ENCODE peak calls at places on chromosomes 4 and X, in seven cellular contexts. One of them, this sample, is unnamed.
A peak's percentile ranks its signal among the peaks of the same experiment; 100 is the strongest.

GRCh38 chrX:133415276-133416105 is at the start of gene GPC4:
- DNase-seq in dorsolateral prefrontal cortex: peak; percentile 31
- DNase-seq in tibial artery: peak; percentile 85
- DNase-seq in hepatocyte: peak; percentile 67
- DNase-seq in CD4-positive, CD25-positive, alpha-beta regulatory T cell: no peak
- DNase-seq in Right ventricle myocardium superior: peak; percentile 77
- DNase-seq in T-helper 1 cell: no peak
- DNase-seq in this sample: no peak

GRCh38 chr4:162535121-162535520 is 371.3 kb upstream of the FSTL5 start:
- DNase-seq in tibial artery: no peak
- DNase-seq in dorsolateral prefrontal cortex: no peak
- DNase-seq in Right ventricle myocardium superior: no peak
- DNase-seq in hepatocyte: no peak
- DNase-seq in CD4-positive, CD25-positive, alpha-beta regulatory T cell: no peak
- DNase-seq in T-helper 1 cell: no peak
- DNase-seq in this sample: no peak

GRCh38 chrX:24063488-24063887 is 8.7 kb downstream of the EIF2S3 start:
- DNase-seq in T-helper 1 cell: no peak
- DNase-seq in Right ventricle myocardium superior: no peak
- DNase-seq in dorsolateral prefrontal cortex: no peak
- DNase-seq in tibial artery: no peak
- DNase-seq in hepatocyte: no peak
- DNase-seq in CD4-positive, CD25-positive, alpha-beta regulatory T cell: no peak
- DNase-seq in this sample: no peak

GRCh38 chr4:2261110-2261852 is 628 bp downstream of the MXD4 start:
- DNase-seq in CD4-positive, CD25-positive, alpha-beta regulatory T cell: peak; percentile 60
- DNase-seq in dorsolateral prefrontal cortex: peak; percentile 29
- DNase-seq in Right ventricle myocardium superior: peak; percentile 81
- DNase-seq in tibial artery: peak; percentile 79
- DNase-seq in hepatocyte: peak; percentile 83
- DNase-seq in T-helper 1 cell: peak; percentile 68
- DNase-seq in this sample: no peak

GRCh38 chr4:25413261-25413660 is 36.2 kb downstream of the ANAPC4 start:
- DNase-seq in hepatocyte: no peak
- DNase-seq in dorsolateral prefrontal cortex: no peak
- DNase-seq in T-helper 1 cell: no peak
- DNase-seq in tibial artery: no peak
- DNase-seq in Right ventricle myocardium superior: no peak
- DNase-seq in CD4-positive, CD25-positive, alpha-beta regulatory T cell: no peak
- DNase-seq in this sample: no peak

GRCh38 chr4:16867827-16868226 is 30.6 kb downstream of the LDB2 start:
- DNase-seq in tibial artery: no peak
- DNase-seq in Right ventricle myocardium superior: no peak
- DNase-seq in hepatocyte: no peak
- DNase-seq in CD4-positive, CD25-positive, alpha-beta regulatory T cell: no peak
- DNase-seq in T-helper 1 cell: no peak
- DNase-seq in dorsolateral prefrontal cortex: no peak
- DNase-seq in this sample: no peak

GRCh38 chr4:75639124-75639695 is 8.9 kb upstream of the CDKL2 start:
- DNase-seq in T-helper 1 cell: no peak
- DNase-seq in CD4-positive, CD25-positive, alpha-beta regulatory T cell: no peak
- DNase-seq in dorsolateral prefrontal cortex: no peak
- DNase-seq in tibial artery: no peak
- DNase-seq in hepatocyte: no peak
- DNase-seq in Right ventricle myocardium superior: no peak
- DNase-seq in this sample: no peak

GRCh38 chr4:185096032-185096653 is 46.9 kb upstream of the SLC25A4 start:
- DNase-seq in dorsolateral prefrontal cortex: no peak
- DNase-seq in Right ventricle myocardium superior: no peak
- DNase-seq in T-helper 1 cell: no peak
- DNase-seq in CD4-positive, CD25-positive, alpha-beta regulatory T cell: peak; percentile 9
- DNase-seq in hepatocyte: peak; percentile 63
- DNase-seq in tibial artery: no peak
- DNase-seq in this sample: no peak

GRCh38 chrX:46882266-46882665 is 30.0 kb upstream of the JADE3 start:
- DNase-seq in CD4-positive, CD25-positive, alpha-beta regulatory T cell: no peak
- DNase-seq in dorsolateral prefrontal cortex: no peak
- DNase-seq in Right ventricle myocardium superior: no peak
- DNase-seq in tibial artery: no peak
- DNase-seq in hepatocyte: no peak
- DNase-seq in T-helper 1 cell: no peak
- DNase-seq in this sample: no peak

GRCh38 chrX:40299502-40300118 is 201.9 kb upstream of the BCOR start:
- DNase-seq in tibial artery: no peak
- DNase-seq in dorsolateral prefrontal cortex: no peak
- DNase-seq in Right ventricle myocardium superior: no peak
- DNase-seq in T-helper 1 cell: no peak
- DNase-seq in CD4-positive, CD25-positive, alpha-beta regulatory T cell: no peak
- DNase-seq in hepatocyte: no peak
- DNase-seq in this sample: no peak

GRCh38 chrX:14676431-14676830 is 147.1 kb downstream of the GLRA2 start:
- DNase-seq in Right ventricle myocardium superior: no peak
- DNase-seq in CD4-positive, CD25-positive, alpha-beta regulatory T cell: no peak
- DNase-seq in tibial artery: no peak
- DNase-seq in dorsolateral prefrontal cortex: no peak
- DNase-seq in T-helper 1 cell: no peak
- DNase-seq in hepatocyte: no peak
- DNase-seq in this sample: no peak

GRCh38 chr4:8236141-8236919 is 33.2 kb upstream of the HTRA3 start:
- DNase-seq in hepatocyte: no peak
- DNase-seq in dorsolateral prefrontal cortex: no peak
- DNase-seq in CD4-positive, CD25-positive, alpha-beta regulatory T cell: no peak
- DNase-seq in Right ventricle myocardium superior: no peak
- DNase-seq in tibial artery: no peak
- DNase-seq in T-helper 1 cell: no peak
- DNase-seq in this sample: no peak

GRCh38 chr4:94758141-94758699 is 465 bp downstream of the BMPR1B start:
- DNase-seq in dorsolateral prefrontal cortex: peak; percentile 33
- DNase-seq in tibial artery: peak; percentile 73
- DNase-seq in hepatocyte: peak; percentile 54
- DNase-seq in CD4-positive, CD25-positive, alpha-beta regulatory T cell: no peak
- DNase-seq in Right ventricle myocardium superior: peak; percentile 43
- DNase-seq in T-helper 1 cell: no peak
- DNase-seq in this sample: no peak

GRCh38 chr4:23171971-23172370 is 479.2 kb downstream of the GBA3 start:
- DNase-seq in T-helper 1 cell: no peak
- DNase-seq in hepatocyte: no peak
- DNase-seq in CD4-positive, CD25-positive, alpha-beta regulatory T cell: no peak
- DNase-seq in Right ventricle myocardium superior: no peak
- DNase-seq in dorsolateral prefrontal cortex: no peak
- DNase-seq in tibial artery: no peak
- DNase-seq in this sample: no peak

GRCh38 chr4:98938386-98938785 is 9.5 kb upstream of the EIF4E start:
- DNase-seq in CD4-positive, CD25-positive, alpha-beta regulatory T cell: no peak
- DNase-seq in T-helper 1 cell: no peak
- DNase-seq in dorsolateral prefrontal cortex: no peak
- DNase-seq in hepatocyte: peak; percentile 17
- DNase-seq in Right ventricle myocardium superior: no peak
- DNase-seq in tibial artery: no peak
- DNase-seq in this sample: no peak

GRCh38 chr4:21134994-21135393 is 434.7 kb downstream of the PACRGL start:
- DNase-seq in CD4-positive, CD25-positive, alpha-beta regulatory T cell: no peak
- DNase-seq in Right ventricle myocardium superior: no peak
- DNase-seq in tibial artery: no peak
- DNase-seq in T-helper 1 cell: no peak
- DNase-seq in hepatocyte: peak; percentile 42
- DNase-seq in dorsolateral prefrontal cortex: no peak
- DNase-seq in this sample: no peak

GRCh38 chrX:151966236-151966635 is 8.2 kb downstream of the GABRE start:
- DNase-seq in CD4-positive, CD25-positive, alpha-beta regulatory T cell: no peak
- DNase-seq in tibial artery: no peak
- DNase-seq in dorsolateral prefrontal cortex: no peak
- DNase-seq in T-helper 1 cell: no peak
- DNase-seq in hepatocyte: no peak
- DNase-seq in Right ventricle myocardium superior: no peak
- DNase-seq in this sample: no peak

GRCh38 chrX:13007519-13008188 is 32.7 kb downstream of the TMSB4X start:
- DNase-seq in T-helper 1 cell: no peak
- DNase-seq in Right ventricle myocardium superior: no peak
- DNase-seq in tibial artery: no peak
- DNase-seq in hepatocyte: no peak
- DNase-seq in dorsolateral prefrontal cortex: no peak
- DNase-seq in CD4-positive, CD25-positive, alpha-beta regulatory T cell: no peak
- DNase-seq in this sample: no peak

GRCh38 chrX:72139538-72139937 is 7.8 kb upstream of the RTL5 start:
- DNase-seq in T-helper 1 cell: no peak
- DNase-seq in hepatocyte: no peak
- DNase-seq in dorsolateral prefrontal cortex: no peak
- DNase-seq in CD4-positive, CD25-positive, alpha-beta regulatory T cell: no peak
- DNase-seq in Right ventricle myocardium superior: no peak
- DNase-seq in tibial artery: no peak
- DNase-seq in this sample: no peak

GRCh38 chrX:40508560-40508959 is 72.2 kb upstream of the ATP6AP2 start:
- DNase-seq in hepatocyte: no peak
- DNase-seq in T-helper 1 cell: no peak
- DNase-seq in CD4-positive, CD25-positive, alpha-beta regulatory T cell: no peak
- DNase-seq in dorsolateral prefrontal cortex: no peak
- DNase-seq in tibial artery: no peak
- DNase-seq in Right ventricle myocardium superior: no peak
- DNase-seq in this sample: no peak

GRCh38 chr4:10096201-10096975 is 20.2 kb downstream of the WDR1 start:
- DNase-seq in tibial artery: peak; percentile 88
- DNase-seq in Right ventricle myocardium superior: peak; percentile 77
- DNase-seq in hepatocyte: peak; percentile 64
- DNase-seq in dorsolateral prefrontal cortex: peak; percentile 62
- DNase-seq in T-helper 1 cell: peak; percentile 59
- DNase-seq in CD4-positive, CD25-positive, alpha-beta regulatory T cell: peak; percentile 43
- DNase-seq in this sample: no peak

GRCh38 chr4:8906668-8906970 is 35.0 kb upstream of the HMX1 start:
- DNase-seq in CD4-positive, CD25-positive, alpha-beta regulatory T cell: no peak
- DNase-seq in dorsolateral prefrontal cortex: no peak
- DNase-seq in tibial artery: no peak
- DNase-seq in Right ventricle myocardium superior: peak; percentile 8
- DNase-seq in hepatocyte: no peak
- DNase-seq in T-helper 1 cell: no peak
- DNase-seq in this sample: no peak

GRCh38 chr4:9931196-9931595 is 90.1 kb downstream of the SLC2A9 start:
- DNase-seq in Right ventricle myocardium superior: no peak
- DNase-seq in tibial artery: no peak
- DNase-seq in CD4-positive, CD25-positive, alpha-beta regulatory T cell: no peak
- DNase-seq in T-helper 1 cell: no peak
- DNase-seq in dorsolateral prefrontal cortex: no peak
- DNase-seq in hepatocyte: no peak
- DNase-seq in this sample: no peak

GRCh38 chrX:46704767-46705386 is 54.0 kb downstream of the SLC9A7 start:
- DNase-seq in T-helper 1 cell: no peak
- DNase-seq in Right ventricle myocardium superior: no peak
- DNase-seq in hepatocyte: no peak
- DNase-seq in tibial artery: no peak
- DNase-seq in CD4-positive, CD25-positive, alpha-beta regulatory T cell: no peak
- DNase-seq in dorsolateral prefrontal cortex: no peak
- DNase-seq in this sample: no peak

GRCh38 chr4:7419961-7420660 is 14.6 kb downstream of the PSAPL1 start:
- DNase-seq in T-helper 1 cell: no peak
- DNase-seq in tibial artery: peak; percentile 64
- DNase-seq in CD4-positive, CD25-positive, alpha-beta regulatory T cell: no peak
- DNase-seq in hepatocyte: no peak
- DNase-seq in dorsolateral prefrontal cortex: no peak
- DNase-seq in Right ventricle myocardium superior: peak; percentile 19
- DNase-seq in this sample: no peak

GRCh38 chrX:49627030-49627777 is 28.4 kb downstream of the GAGE1 start:
- DNase-seq in hepatocyte: no peak
- DNase-seq in dorsolateral prefrontal cortex: no peak
- DNase-seq in T-helper 1 cell: no peak
- DNase-seq in Right ventricle myocardium superior: no peak
- DNase-seq in tibial artery: no peak
- DNase-seq in CD4-positive, CD25-positive, alpha-beta regulatory T cell: peak; percentile 1
- DNase-seq in this sample: no peak

GRCh38 chr4:47075241-47075640 is 43.9 kb downstream of the GABRB1 start:
- DNase-seq in T-helper 1 cell: no peak
- DNase-seq in CD4-positive, CD25-positive, alpha-beta regulatory T cell: no peak
- DNase-seq in tibial artery: no peak
- DNase-seq in hepatocyte: no peak
- DNase-seq in Right ventricle myocardium superior: no peak
- DNase-seq in dorsolateral prefrontal cortex: no peak
- DNase-seq in this sample: no peak